ENCODE peak calls at places on chromosomes 11 and 22, in nine cellular contexts. One of them, this sample, is unnamed.

GRCh38 chr22:31212783-31213626 is 907 bp downstream of the LIMK2 start:
- DNase-seq in transverse colon: no peak
- DNase-seq in NCI-H460: no peak
- DNase-seq in effector memory CD4-positive, alpha-beta T cell: no peak
- DNase-seq in NCI-H2107: no peak
- DNase-seq in iPS-NIHi11: no peak
- DNase-seq in stomach: no peak
- DNase-seq in left ventricle myocardium inferior: no peak
- DNase-seq in amniotic stem cell: no peak
- DNase-seq in this sample: no peak

GRCh38 chr11:15770798-15771414 is 585.4 kb downstream of the SOX6 start:
- DNase-seq in transverse colon: peak
- DNase-seq in stomach: peak
- DNase-seq in left ventricle myocardium inferior: peak
- DNase-seq in NCI-H2107: no peak
- DNase-seq in amniotic stem cell: no peak
- DNase-seq in NCI-H460: peak
- DNase-seq in effector memory CD4-positive, alpha-beta T cell: no peak
- DNase-seq in iPS-NIHi11: peak
- DNase-seq in this sample: peak

GRCh38 chr11:72224587-72225410 is at the start of gene INPPL1:
- DNase-seq in amniotic stem cell: no peak
- DNase-seq in effector memory CD4-positive, alpha-beta T cell: peak
- DNase-seq in stomach: peak
- DNase-seq in transverse colon: peak
- DNase-seq in iPS-NIHi11: peak
- DNase-seq in NCI-H2107: no peak
- DNase-seq in NCI-H460: peak
- DNase-seq in left ventricle myocardium inferior: peak
- DNase-seq in this sample: peak

GRCh38 chr11:107789767-107790166 is 68.8 kb downstream of the SLC35F2 start:
- DNase-seq in left ventricle myocardium inferior: no peak
- DNase-seq in iPS-NIHi11: no peak
- DNase-seq in effector memory CD4-positive, alpha-beta T cell: no peak
- DNase-seq in NCI-H460: no peak
- DNase-seq in NCI-H2107: no peak
- DNase-seq in stomach: no peak
- DNase-seq in amniotic stem cell: no peak
- DNase-seq in transverse colon: no peak
- DNase-seq in this sample: no peak

GRCh38 chr11:5204787-5205186 is 4.3 kb upstream of the OR51V1 start:
- DNase-seq in iPS-NIHi11: peak
- DNase-seq in left ventricle myocardium inferior: no peak
- DNase-seq in transverse colon: no peak
- DNase-seq in NCI-H2107: no peak
- DNase-seq in stomach: no peak
- DNase-seq in NCI-H460: peak
- DNase-seq in effector memory CD4-positive, alpha-beta T cell: no peak
- DNase-seq in amniotic stem cell: peak
- DNase-seq in this sample: no peak

GRCh38 chr11:22079133-22079847 is 113.6 kb upstream of the ANO5 start:
- DNase-seq in NCI-H2107: no peak
- DNase-seq in transverse colon: no peak
- DNase-seq in iPS-NIHi11: no peak
- DNase-seq in effector memory CD4-positive, alpha-beta T cell: no peak
- DNase-seq in NCI-H460: no peak
- DNase-seq in left ventricle myocardium inferior: no peak
- DNase-seq in stomach: no peak
- DNase-seq in amniotic stem cell: no peak
- DNase-seq in this sample: no peak

GRCh38 chr11:72675221-72675620 is 999 bp upstream of the PDE2A start:
- DNase-seq in left ventricle myocardium inferior: no peak
- DNase-seq in transverse colon: no peak
- DNase-seq in amniotic stem cell: no peak
- DNase-seq in NCI-H2107: no peak
- DNase-seq in NCI-H460: no peak
- DNase-seq in iPS-NIHi11: no peak
- DNase-seq in stomach: no peak
- DNase-seq in effector memory CD4-positive, alpha-beta T cell: no peak
- DNase-seq in this sample: no peak

GRCh38 chr11:1679881-1680280 is 17.1 kb upstream of the KRTAP5-6 start:
- DNase-seq in amniotic stem cell: no peak
- DNase-seq in transverse colon: no peak
- DNase-seq in NCI-H460: no peak
- DNase-seq in left ventricle myocardium inferior: no peak
- DNase-seq in stomach: no peak
- DNase-seq in effector memory CD4-positive, alpha-beta T cell: no peak
- DNase-seq in NCI-H2107: no peak
- DNase-seq in iPS-NIHi11: no peak
- DNase-seq in this sample: no peak

GRCh38 chr22:29994941-29995340 is 85.3 kb upstream of the HORMAD2 start:
- DNase-seq in effector memory CD4-positive, alpha-beta T cell: no peak
- DNase-seq in transverse colon: no peak
- DNase-seq in amniotic stem cell: no peak
- DNase-seq in stomach: no peak
- DNase-seq in iPS-NIHi11: no peak
- DNase-seq in NCI-H2107: no peak
- DNase-seq in left ventricle myocardium inferior: no peak
- DNase-seq in NCI-H460: no peak
- DNase-seq in this sample: peak

GRCh38 chr11:113349528-113349927 is 35.1 kb downstream of the TTC12 start:
- DNase-seq in left ventricle myocardium inferior: no peak
- DNase-seq in transverse colon: no peak
- DNase-seq in NCI-H2107: no peak
- DNase-seq in amniotic stem cell: no peak
- DNase-seq in effector memory CD4-positive, alpha-beta T cell: no peak
- DNase-seq in NCI-H460: no peak
- DNase-seq in iPS-NIHi11: no peak
- DNase-seq in stomach: no peak
- DNase-seq in this sample: no peak

GRCh38 chr11:22466809-22467208 is 128.6 kb downstream of the SLC17A6 start:
- DNase-seq in NCI-H2107: no peak
- DNase-seq in transverse colon: no peak
- DNase-seq in amniotic stem cell: peak
- DNase-seq in effector memory CD4-positive, alpha-beta T cell: no peak
- DNase-seq in left ventricle myocardium inferior: no peak
- DNase-seq in stomach: no peak
- DNase-seq in iPS-NIHi11: peak
- DNase-seq in NCI-H460: no peak
- DNase-seq in this sample: no peak

GRCh38 chr11:12436266-12436665 is 58.9 kb downstream of the PARVA start:
- DNase-seq in iPS-NIHi11: no peak
- DNase-seq in amniotic stem cell: no peak
- DNase-seq in NCI-H460: no peak
- DNase-seq in effector memory CD4-positive, alpha-beta T cell: no peak
- DNase-seq in stomach: no peak
- DNase-seq in NCI-H2107: no peak
- DNase-seq in left ventricle myocardium inferior: no peak
- DNase-seq in transverse colon: no peak
- DNase-seq in this sample: no peak

GRCh38 chr22:20021196-20022181 is 579 bp downstream of the TANGO2 start:
- DNase-seq in NCI-H460: no peak
- DNase-seq in effector memory CD4-positive, alpha-beta T cell: peak
- DNase-seq in NCI-H2107: no peak
- DNase-seq in stomach: peak
- DNase-seq in amniotic stem cell: no peak
- DNase-seq in transverse colon: peak
- DNase-seq in left ventricle myocardium inferior: peak
- DNase-seq in iPS-NIHi11: no peak
- DNase-seq in this sample: no peak

GRCh38 chr22:27533105-27533504 is 268.5 kb downstream of the MN1 start:
- DNase-seq in iPS-NIHi11: no peak
- DNase-seq in NCI-H460: no peak
- DNase-seq in transverse colon: no peak
- DNase-seq in effector memory CD4-positive, alpha-beta T cell: no peak
- DNase-seq in stomach: no peak
- DNase-seq in left ventricle myocardium inferior: no peak
- DNase-seq in amniotic stem cell: no peak
- DNase-seq in NCI-H2107: no peak
- DNase-seq in this sample: no peak

GRCh38 chr22:46791201-46791731 is 28.8 kb downstream of the TBC1D22A start:
- DNase-seq in NCI-H460: no peak
- DNase-seq in NCI-H2107: no peak
- DNase-seq in left ventricle myocardium inferior: no peak
- DNase-seq in amniotic stem cell: no peak
- DNase-seq in effector memory CD4-positive, alpha-beta T cell: peak
- DNase-seq in iPS-NIHi11: no peak
- DNase-seq in stomach: peak
- DNase-seq in transverse colon: peak
- DNase-seq in this sample: peak

GRCh38 chr22:46011627-46012181 is 34.7 kb upstream of the WNT7B start:
- DNase-seq in left ventricle myocardium inferior: peak
- DNase-seq in iPS-NIHi11: no peak
- DNase-seq in stomach: no peak
- DNase-seq in transverse colon: no peak
- DNase-seq in amniotic stem cell: no peak
- DNase-seq in NCI-H460: no peak
- DNase-seq in NCI-H2107: no peak
- DNase-seq in effector memory CD4-positive, alpha-beta T cell: no peak
- DNase-seq in this sample: no peak

This sample was measured in T-helper 2 cell.